ENCODE peak calls at places on chromosome 21, in eight cellular contexts. N, L, Q, R, X, O, C and H are unnamed samples. For H3K4me1, the result is how much of the 10 kb centered on the place peaks cover.

GRCh38 chr21:26800455-26801454 is 44.5 kb downstream of the ADAMTS1 start:
- DNase-seq in R (no peak), X (no peak), L (no peak), O (no peak), Q (peak), N (no peak), C (peak), H (no peak)

GRCh38 chr21:18369115-18369514 is 34.5 kb downstream of the TMPRSS15 start:
- DNase-seq in X (no peak), N (no peak), O (peak), L (no peak), C (no peak), R (no peak), Q (no peak), H (no peak)

GRCh38 chr21:46625759-46626158 is 9.7 kb upstream of the PRMT2 start:
- DNase-seq in R (no peak), O (no peak), L (no peak), X (no peak), N (no peak), Q (no peak), C (no peak), H (no peak)

GRCh38 chr21:27422435-27422834 is 455.5 kb upstream of the ADAMTS5 start:
- DNase-seq in N (no peak), R (no peak), Q (no peak), X (no peak), L (no peak), O (no peak), C (no peak), H (no peak)

GRCh38 chr21:37335053-37335452 is 31.5 kb upstream of the DYRK1A start:
- DNase-seq in C (no peak), X (no peak), O (no peak), L (no peak), Q (no peak), N (no peak), R (no peak), H (no peak)

GRCh38 chr21:37220433-37220980 is 46.6 kb downstream of the VPS26C start:
- DNase-seq in O (peak), N (no peak), Q (peak), L (no peak), R (peak), X (no peak), C (no peak), H (no peak)

GRCh38 chr21:46538851-46539666 is 65.8 kb downstream of the S100B start:
- DNase-seq in L (no peak), O (no peak), C (no peak), Q (no peak), R (no peak), N (no peak), X (no peak), H (no peak)

GRCh38 chr21:18801468-18801867 is 397.9 kb upstream of the TMPRSS15 start:
- DNase-seq in L (no peak), N (no peak), O (peak), R (no peak), Q (peak), X (no peak), C (no peak), H (no peak)

GRCh38 chr21:27502801-27503200 is 535.9 kb upstream of the ADAMTS5 start:
- DNase-seq in C (no peak), X (no peak), N (no peak), O (no peak), Q (no peak), L (no peak), R (no peak), H (no peak)

GRCh38 chr21:16377120-16377658 is 647.4 kb downstream of the USP25 start:
- DNase-seq in R (no peak), L (no peak), C (no peak), N (no peak), Q (no peak), O (no peak), X (no peak), H (no peak)

GRCh38 chr21:31293986-31294385 is 50.1 kb downstream of the TIAM1 start:
- DNase-seq in L (no peak), R (no peak), O (no peak), N (no peak), X (no peak), C (no peak), Q (peak), H (no peak)

GRCh38 chr21:9839011-9839661 is 682.2 kb upstream of the TPTE start:
- DNase-seq in R (no peak), O (no peak), X (no peak), C (no peak), N (peak), L (no peak), Q (no peak), H (peak)

GRCh38 chr21:16678479-16678878 is 834.4 kb upstream of the CXADR start:
- DNase-seq in L (no peak), Q (peak), O (no peak), R (no peak), N (no peak), X (no peak), C (no peak), H (no peak)

GRCh38 chr21:46081862-46082637 is 15.9 kb upstream of the COL6A2 start:
- DNase-seq in X (no peak), N (peak), C (peak), R (no peak), L (no peak), Q (no peak), O (no peak), H (peak)

GRCh38 chr21:25094695-25095094 is 512.6 kb downstream of the MRPL39 start:
- DNase-seq in R (no peak), Q (no peak), X (no peak), C (no peak), N (no peak), L (no peak), O (no peak), H (no peak)

GRCh38 chr21:46374761-46375389 is 50.9 kb downstream of the PCNT start:
- DNase-seq in C (no peak), R (no peak), X (no peak), L (no peak), N (no peak), O (no peak), Q (no peak), H (no peak)

GRCh38 chr21:17688912-17689874 is 76.5 kb upstream of the BTG3 start:
- DNase-seq in O (peak), X (no peak), R (peak), C (peak), N (peak), Q (peak), L (no peak), H (peak)

GRCh38 chr21:26388731-26389231 is 184.3 kb downstream of the CYYR1 start:
- DNase-seq in Q (peak), R (no peak), C (no peak), X (no peak), N (no peak), L (no peak), O (no peak), H (no peak)

GRCh38 chr21:46622226-46622625 is 13.2 kb upstream of the PRMT2 start:
- DNase-seq in C (no peak), R (peak), N (peak), X (no peak), L (no peak), Q (peak), O (peak), H (peak)

GRCh38 chr21:28818663-28819278 is 173.9 kb downstream of the LTN1 start:
- DNase-seq in Q (peak), N (no peak), X (no peak), L (no peak), O (no peak), R (no peak), C (no peak), H (no peak)

GRCh38 chr21:31557421-31557955 is 102.0 kb upstream of the SOD1 start:
- DNase-seq in X (no peak), R (no peak), C (no peak), L (no peak), O (peak), N (no peak), Q (no peak), H (no peak)

GRCh38 chr21:17679002-17679600 is 66.4 kb upstream of the BTG3 start:
- DNase-seq in R (no peak), N (no peak), Q (peak), X (no peak), C (no peak), L (no peak), O (peak), H (no peak)

GRCh38 chr21:25080706-25081495 is 526.4 kb downstream of the MRPL39 start:
- DNase-seq in N (no peak), R (no peak), L (no peak), C (no peak), X (no peak), O (no peak), Q (no peak), H (no peak)

GRCh38 chr21:24205317-24205716 is 1402.0 kb downstream of the MRPL39 start:
- DNase-seq in C (no peak), O (no peak), Q (no peak), N (no peak), X (no peak), L (no peak), R (no peak), H (no peak)

GRCh38 chr21:30598802-30599201 is at the start of gene KRTAP6-2:
- DNase-seq in R (no peak), X (no peak), C (no peak), Q (no peak), L (no peak), N (no peak), O (no peak), H (no peak)

GRCh38 chr21:14947613-14948160 is 117.1 kb downstream of the NRIP1 start:
- DNase-seq in Q (no peak), R (no peak), L (no peak), N (no peak), O (no peak), X (no peak), C (no peak), H (no peak)

GRCh38 chr21:24941316-24942185 is 665.7 kb downstream of the MRPL39 start:
- DNase-seq in Q (no peak), N (no peak), X (no peak), C (no peak), R (no peak), O (peak), L (no peak), H (no peak)

GRCh38 chr21:35485364-35485763 is 436.3 kb upstream of the RUNX1 start:
- DNase-seq in C (no peak), L (no peak), X (no peak), Q (no peak), N (no peak), O (no peak), R (no peak), H (no peak)

GRCh38 chr21:35484856-35485255 is 435.8 kb upstream of the RUNX1 start:
- DNase-seq in R (no peak), X (no peak), O (no peak), L (no peak), Q (no peak), N (no peak), C (no peak), H (no peak)

GRCh38 chr21:35481005-35481404 is 431.9 kb upstream of the RUNX1 start:
- DNase-seq in N (no peak), Q (no peak), L (no peak), R (no peak), C (no peak), X (no peak), O (no peak), H (no peak)

GRCh38 chr21:35484032-35484431 is 434.9 kb upstream of the RUNX1 start:
- DNase-seq in C (no peak), O (no peak), X (no peak), Q (no peak), L (no peak), N (no peak), R (no peak), H (no peak)

GRCh38 chr21:35483267-35483666 is 434.2 kb upstream of the RUNX1 start:
- DNase-seq in X (no peak), Q (peak), O (no peak), C (no peak), R (no peak), L (no peak), N (no peak), H (no peak)
- H3K4me3 ChIP-seq in X (no peak), Q (no peak), O (no peak), C (no peak), R (no peak), L (no peak), N (no peak), H (no peak)

GRCh38 chr21:44994016-44994365 is 54.2 kb downstream of the SLX9 start:
- DNase-seq in L (no peak), R (no peak), O (no peak), N (peak), Q (no peak), X (no peak), C (no peak), H (peak)
- H3K27ac ChIP-seq in L (peak), R (no peak), O (no peak), N (no peak), Q (no peak), X (no peak), C (no peak), H (no peak)

GRCh38 chr21:41317458-41317857 is 857 bp downstream of the FAM3B start:
- DNase-seq in C (no peak), R (no peak), L (no peak), N (no peak), O (no peak), X (no peak), Q (no peak), H (no peak)
- H3K4me1 ChIP-seq in C (under half), R (under half), L (under half), N (under half), O (under half), X (under half), Q (under half), H (under half)

GRCh38 chr21:44296916-44297315 is 2.9 kb upstream of the PFKL start:
- DNase-seq in N (no peak), L (no peak), X (no peak), C (no peak), R (no peak), Q (no peak), O (no peak), H (no peak)

GRCh38 chr21:44295163-44295601 is 4.7 kb upstream of the PFKL start:
- DNase-seq in L (no peak), N (no peak), C (no peak), Q (no peak), O (no peak), R (no peak), X (no peak), H (no peak)

GRCh38 chr21:44295646-44296045 is 4.2 kb upstream of the PFKL start:
- DNase-seq in O (no peak), X (no peak), Q (no peak), R (no peak), N (no peak), L (no peak), C (no peak), H (no peak)

GRCh38 chr21:44294391-44295162 is 5.3 kb upstream of the PFKL start:
- DNase-seq in O (no peak), X (peak), Q (peak), C (peak), R (peak), N (peak), L (no peak), H (peak)

GRCh38 chr21:44296103-44296519 is 3.7 kb upstream of the PFKL start:
- DNase-seq in L (no peak), O (no peak), C (no peak), Q (no peak), R (no peak), N (no peak), X (no peak), H (no peak)
- H3K4me3 ChIP-seq in L (no peak), O (no peak), C (no peak), Q (no peak), R (no peak), N (no peak), X (no peak), H (no peak)

GRCh38 chr21:42175110-42175710 is 43.7 kb upstream of the ABCG1 start:
- DNase-seq in X (no peak), O (no peak), L (no peak), Q (no peak), N (no peak), C (no peak), R (no peak), H (no peak)
- H3K27ac ChIP-seq in X (no peak), O (no peak), L (no peak), Q (no peak), N (no peak), C (no peak), R (no peak), H (no peak)

GRCh38 chr21:38490411-38491020 is 7.8 kb downstream of the ERG start:
- DNase-seq in L (no peak), O (no peak), Q (no peak), X (no peak), N (no peak), C (no peak), R (no peak), H (no peak)
- H3K4me1 ChIP-seq in L (under half), O (under half), Q (under half), X (under half), N (under half), C (under half), R (under half), H (under half)

DNA sequence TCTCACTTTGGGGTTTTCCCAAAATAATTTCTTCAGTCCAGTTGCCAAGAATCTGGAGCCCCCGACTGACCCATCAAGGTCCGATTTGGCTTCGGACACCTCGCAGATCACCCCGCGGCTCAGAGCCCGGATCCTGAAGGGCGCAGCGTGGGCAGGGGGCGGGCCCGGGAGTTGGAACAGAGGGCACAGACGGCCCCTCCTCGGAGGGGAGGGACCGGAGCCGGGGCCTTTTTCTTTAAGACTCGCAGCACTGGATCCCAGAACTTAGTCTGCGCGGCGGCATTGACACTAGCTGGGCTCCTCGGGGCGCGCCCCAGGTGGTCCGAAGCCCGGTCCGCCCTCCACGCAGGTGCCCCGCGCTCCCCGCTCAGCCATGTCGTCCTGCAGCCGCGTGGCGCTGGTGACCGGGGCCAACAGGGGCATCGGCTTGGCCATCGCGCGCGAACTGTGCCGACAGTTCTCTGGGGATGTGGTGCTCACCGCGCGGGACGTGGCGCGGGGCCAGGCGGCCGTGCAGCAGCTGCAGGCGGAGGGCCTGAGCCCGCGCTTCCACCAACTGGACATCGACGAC is at the start of gene CBR3:
- DNase-seq in R (peak), C (peak), X (peak), N (peak), O (peak), Q (peak), L (no peak), H (peak)
- H3K4me3 ChIP-seq in R (peak), C (peak), X (peak), N (peak), O (peak), Q (peak), L (peak), H (peak)

DNA sequence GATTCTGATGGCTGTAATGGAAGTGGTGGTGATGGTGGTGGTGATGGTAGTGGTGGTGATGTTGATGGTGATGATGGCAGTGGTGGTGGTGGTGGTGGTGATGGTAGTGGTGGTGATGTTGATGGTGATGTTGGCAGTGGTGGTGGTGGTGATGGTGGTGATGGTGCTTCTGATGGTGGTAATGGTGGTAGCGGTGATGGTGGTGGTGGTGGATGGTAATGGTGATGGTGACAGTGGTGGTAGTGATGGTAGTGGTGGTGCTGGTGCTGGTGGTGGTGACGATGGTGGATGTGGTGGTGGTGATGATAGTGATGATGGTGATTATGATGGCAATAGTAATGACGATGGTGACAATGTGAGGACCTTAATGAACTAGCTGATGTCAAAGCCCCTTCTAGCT is 35.6 kb upstream of the LRRC3 start:
- DNase-seq in Q (no peak), N (no peak), L (no peak), C (no peak), O (no peak), X (no peak), R (no peak), H (no peak)
- H3K27ac ChIP-seq in Q (no peak), N (no peak), L (no peak), C (no peak), O (no peak), X (no peak), R (no peak), H (no peak)

GRCh38 chr21:40139636-40140035 is 272.4 kb downstream of the PCP4 start:
- DNase-seq in N (no peak), L (no peak), O (no peak), Q (no peak), X (no peak), R (no peak), C (no peak), H (no peak)
- H3K4me1 ChIP-seq in N (under half), L (under half), O (under half), Q (under half), X (under half), R (under half), C (under half), H (under half)

DNA sequence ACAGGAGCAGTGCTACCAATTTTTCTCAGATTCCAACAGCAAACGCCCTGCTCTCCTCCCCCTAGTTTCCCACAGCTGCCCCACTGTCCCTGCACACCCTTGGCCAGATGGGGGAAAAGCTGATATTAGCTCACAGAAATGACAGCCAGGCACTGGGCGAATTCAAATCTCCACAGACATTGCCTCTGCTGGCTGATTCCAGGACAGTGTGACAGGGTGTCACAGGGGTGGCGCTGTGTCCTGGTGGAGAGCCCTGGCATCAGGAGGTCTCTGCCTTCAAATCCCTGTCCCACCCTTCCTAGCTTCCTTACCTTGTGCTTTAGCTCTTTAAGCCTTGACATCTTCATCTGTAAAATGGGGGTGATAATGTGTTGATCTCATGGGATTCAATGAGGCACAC is 10.4 kb downstream of the OLIG1 start:
- DNase-seq in R (no peak), Q (no peak), X (no peak), L (no peak), N (no peak), O (no peak), C (no peak), H (no peak)
- H3K4me3 ChIP-seq in R (no peak), Q (no peak), X (no peak), L (no peak), N (no peak), O (no peak), C (no peak), H (no peak)